ENCODE peak calls at places on chromosomes 13 and 19, in six cellular contexts. Q, L, B, I, K and U are unnamed samples.

GRCh38 chr19:50649433-50650391 is at the start of gene C19orf81:
- DNase-seq in Q (no peak), L (peak), B (no peak), I (no peak), K (no peak), U (no peak)

GRCh38 chr13:52808842-52809219 is 39.6 kb downstream of the PCDH8 start:
- DNase-seq in Q (no peak), L (no peak), B (no peak), I (no peak), K (no peak), U (no peak)

GRCh38 chr19:38152461-38153379 is 71.3 kb downstream of the DPF1 start:
- DNase-seq in Q (no peak), L (no peak), B (no peak), I (no peak), K (no peak), U (no peak)

GRCh38 chr13:51955281-51955771 is 55.9 kb downstream of the ATP7B start:
- DNase-seq in Q (no peak), L (no peak), B (no peak), I (no peak), K (no peak), U (no peak)

GRCh38 chr19:35843676-35844481 is 8.4 kb downstream of the NPHS1 start:
- DNase-seq in Q (no peak), L (peak), B (no peak), I (peak), K (no peak), U (no peak)

GRCh38 chr19:21604351-21604926 is 99.0 kb downstream of the ZNF429 start:
- DNase-seq in Q (no peak), L (no peak), B (peak), I (no peak), K (no peak), U (no peak)

GRCh38 chr19:15317392-15318011 is 14.8 kb downstream of the BRD4 start:
- DNase-seq in Q (no peak), L (no peak), B (no peak), I (no peak), K (no peak), U (no peak)

GRCh38 chr13:40664100-40665060 is 2.1 kb downstream of the FOXO1 start:
- DNase-seq in Q (peak), L (peak), B (peak), I (peak), K (peak), U (peak)

GRCh38 chr13:24217601-24218281 is 57.2 kb downstream of the SPATA13 start:
- DNase-seq in Q (no peak), L (no peak), B (peak), I (peak), K (no peak), U (no peak)

GRCh38 chr13:101752432-101752831 is 300.0 kb downstream of the ITGBL1 start:
- DNase-seq in Q (no peak), L (no peak), B (no peak), I (no peak), K (no peak), U (no peak)

GRCh38 chr19:56842421-56842820 is 1.9 kb upstream of the PEG3 start:
- DNase-seq in Q (no peak), L (no peak), B (no peak), I (no peak), K (no peak), U (no peak)

GRCh38 chr13:65292488-65292901 is 1937.6 kb downstream of the PCDH9 start:
- DNase-seq in Q (no peak), L (no peak), B (no peak), I (peak), K (no peak), U (no peak)

GRCh38 chr19:49497047-49497789 is 984 bp downstream of the RPS11 start:
- DNase-seq in Q (no peak), L (no peak), B (peak), I (peak), K (no peak), U (no peak)

GRCh38 chr19:1826557-1827521 is 14.8 kb upstream of the ATP8B3 start:
- DNase-seq in Q (no peak), L (peak), B (no peak), I (peak), K (no peak), U (no peak)

GRCh38 chr19:15173746-15174404 is 26.9 kb downstream of the NOTCH3 start:
- DNase-seq in Q (no peak), L (no peak), B (no peak), I (no peak), K (no peak), U (no peak)

GRCh38 chr19:2271516-2272103 is 10.4 kb downstream of the PEAK3 start:
- DNase-seq in Q (no peak), L (no peak), B (no peak), I (peak), K (no peak), U (no peak)

GRCh38 chr13:42055500-42056085 is 7.1 kb downstream of the DGKH start:
- DNase-seq in Q (no peak), L (no peak), B (no peak), I (no peak), K (no peak), U (no peak)

GRCh38 chr13:99033814-99034213 is 56.0 kb upstream of the DOCK9 start:
- DNase-seq in Q (no peak), L (no peak), B (no peak), I (peak), K (no peak), U (no peak)

GRCh38 chr19:1040476-1041271 is 767 bp downstream of the ABCA7 start:
- DNase-seq in Q (peak), L (peak), B (peak), I (peak), K (no peak), U (no peak)

GRCh38 chr19:56099638-56100539 is 21.2 kb downstream of the ZNF787 start:
- DNase-seq in Q (no peak), L (no peak), B (no peak), I (no peak), K (no peak), U (no peak)

GRCh38 chr13:50670847-50671542 is 172.5 kb downstream of the DLEU7 start:
- DNase-seq in Q (no peak), L (no peak), B (no peak), I (no peak), K (no peak), U (no peak)

GRCh38 chr13:100063333-100063732 is 25.6 kb upstream of the PCCA start:
- DNase-seq in Q (no peak), L (no peak), B (no peak), I (no peak), K (no peak), U (no peak)

GRCh38 chr19:46116121-46116520 is 8.4 kb downstream of the IGFL3 start:
- DNase-seq in Q (no peak), L (no peak), B (no peak), I (no peak), K (no peak), U (no peak)

GRCh38 chr19:5789886-5790572 is 934 bp downstream of the DUS3L start:
- DNase-seq in Q (no peak), L (no peak), B (no peak), I (no peak), K (no peak), U (no peak)

GRCh38 chr13:112720814-112721197 is 31.0 kb downstream of the ATP11A start:
- DNase-seq in Q (no peak), L (no peak), B (no peak), I (no peak), K (no peak), U (no peak)

GRCh38 chr19:35973487-35973886 is 21.5 kb upstream of the SDHAF1 start:
- DNase-seq in Q (no peak), L (no peak), B (no peak), I (no peak), K (no peak), U (no peak)

GRCh38 chr13:45490068-45490467 is 25.3 kb downstream of the COG3 start:
- DNase-seq in Q (no peak), L (no peak), B (no peak), I (no peak), K (no peak), U (no peak)

GRCh38 chr19:33612928-33613327 is 8.8 kb upstream of the CHST8 start:
- DNase-seq in Q (no peak), L (no peak), B (no peak), I (no peak), K (no peak), U (peak)

GRCh38 chr13:46593403-46593802 is 40.4 kb downstream of the LRCH1 start:
- DNase-seq in Q (no peak), L (no peak), B (no peak), I (no peak), K (no peak), U (no peak)

GRCh38 chr13:75901509-75901908 is 265.4 kb downstream of the LMO7 start:
- DNase-seq in Q (peak), L (no peak), B (no peak), I (no peak), K (no peak), U (no peak)

GRCh38 chr13:110323172-110323851 is 16.2 kb downstream of the COL4A2 start:
- DNase-seq in Q (peak), L (no peak), B (no peak), I (no peak), K (no peak), U (no peak)
- TF ChIP-seq CTCF in Q (peak), L (no peak), B (peak), I (no peak), K (no peak), U (no peak)

DNA sequence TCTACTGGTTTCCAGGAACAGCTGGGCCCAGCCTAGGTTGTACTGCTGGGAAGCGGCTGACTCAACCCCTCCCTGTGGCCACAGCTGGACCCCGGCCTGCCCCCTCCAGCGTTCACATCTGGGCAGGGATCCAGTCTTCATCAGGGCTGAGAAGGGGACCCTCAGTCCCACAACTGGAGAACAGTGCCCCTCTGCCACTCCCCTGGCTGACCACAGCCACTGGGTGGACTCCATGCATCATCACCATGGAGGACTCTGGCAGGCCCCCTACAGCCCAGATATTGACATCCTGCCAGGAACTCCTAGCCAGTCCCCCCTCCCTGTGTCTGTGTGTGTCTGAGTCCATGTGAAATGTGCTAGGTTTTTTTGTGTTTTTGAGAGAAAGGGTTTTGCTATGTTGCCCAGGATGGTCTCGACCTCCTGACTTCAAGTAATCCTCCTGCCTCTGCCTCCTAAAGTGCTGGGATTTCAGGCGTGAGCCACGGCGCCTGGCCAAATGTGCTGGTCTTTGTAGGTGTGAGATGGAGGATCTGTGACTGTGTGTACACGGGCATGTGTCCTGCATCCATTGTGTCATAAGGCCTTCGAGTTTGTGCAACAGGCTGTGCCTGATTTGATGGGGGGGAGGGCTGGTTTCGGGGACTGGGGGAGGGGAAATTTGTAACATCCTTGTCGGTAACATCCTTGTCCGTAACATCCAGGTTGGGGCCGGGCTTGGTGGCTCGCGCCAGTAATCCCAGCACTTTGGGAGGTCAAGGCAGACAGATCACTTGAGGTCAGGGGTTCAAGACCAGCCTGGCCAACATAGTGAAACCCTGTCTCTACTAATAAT is 4.0 kb upstream of the HOOK2 start:
- DNase-seq in Q (peak), L (no peak), B (peak), I (peak), K (no peak), U (no peak)
- TF ChIP-seq CTCF in Q (no peak), L (no peak), B (no peak), I (no peak), K (no peak), U (no peak)

DNA sequence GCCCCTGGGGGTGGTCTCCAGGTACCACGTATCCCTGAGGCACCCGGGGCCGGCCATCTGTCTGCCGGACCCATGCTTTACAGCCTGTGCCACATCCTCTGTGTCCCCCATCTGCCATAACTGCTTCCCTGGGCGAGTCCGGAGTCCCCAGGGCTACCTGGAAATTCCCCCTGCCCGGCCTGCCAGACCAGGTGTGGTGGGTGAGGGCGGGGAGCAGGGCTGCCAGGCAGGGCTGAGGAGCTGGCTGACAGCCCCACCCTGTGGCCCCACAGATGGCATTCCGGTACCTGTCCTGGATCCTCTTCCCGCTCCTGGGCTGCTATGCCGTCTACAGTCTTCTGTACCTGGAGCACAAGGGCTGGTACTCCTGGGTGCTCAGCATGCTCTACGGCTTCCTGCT is 10.3 kb upstream of the RELB start:
- DNase-seq in Q (no peak), L (no peak), B (no peak), I (no peak), K (no peak), U (no peak)
- TF ChIP-seq CTCF in Q (no peak), L (no peak), B (no peak), I (no peak), K (no peak), U (no peak)

DNA sequence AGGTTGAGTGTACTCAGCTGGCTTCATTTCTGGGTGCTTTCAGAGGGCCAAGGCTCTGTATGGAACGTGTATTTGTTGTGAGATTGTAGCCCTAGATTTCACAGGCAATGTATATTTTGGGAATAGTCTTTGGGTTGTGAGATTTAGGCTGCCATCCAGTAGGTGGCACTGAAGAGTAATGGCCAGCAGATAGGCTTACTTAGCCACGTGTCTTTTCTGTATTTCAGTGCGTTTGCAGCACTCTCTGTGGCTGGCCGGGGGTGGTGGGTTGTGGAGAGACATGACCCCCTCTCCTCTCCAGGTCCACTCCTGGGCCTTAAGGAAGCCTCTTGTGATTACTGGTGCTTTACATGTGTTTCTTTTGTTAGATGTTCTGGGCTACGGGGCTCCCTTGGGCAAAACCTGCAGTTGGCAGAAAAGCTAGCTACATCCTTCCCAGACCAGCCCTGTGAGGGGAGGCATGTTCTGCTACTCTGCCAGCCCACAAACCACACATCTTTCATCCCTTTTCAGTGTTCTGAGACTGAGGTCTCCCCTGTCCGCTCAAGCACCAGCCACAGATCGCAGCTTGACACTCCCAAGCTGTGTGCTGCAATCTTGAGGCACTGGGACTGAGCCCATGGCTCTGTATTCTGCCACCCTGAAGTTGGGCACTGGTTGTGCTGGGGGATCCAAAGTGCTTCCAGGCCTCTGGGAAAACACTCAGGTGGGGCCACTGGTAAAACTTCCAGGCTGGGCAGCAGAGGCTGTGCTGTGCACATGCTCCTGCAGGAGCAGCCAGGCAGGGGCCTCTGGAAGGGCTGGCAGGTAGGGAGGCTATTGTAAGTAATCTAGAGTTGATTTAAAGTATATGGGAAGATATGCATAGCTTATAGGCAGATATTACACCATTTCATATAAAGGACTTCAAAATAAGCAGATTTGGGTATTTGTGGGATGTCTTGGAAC is 1096.8 kb upstream of the PCDH20 start:
- DNase-seq in Q (no peak), L (peak), B (peak), I (peak), K (no peak), U (no peak)
- TF ChIP-seq CTCF in Q (no peak), L (peak), B (peak), I (peak), K (no peak), U (peak)

GRCh38 chr19:7415857-7416371 is 67.2 kb downstream of the ARHGEF18 start:
- DNase-seq in Q (no peak), L (no peak), B (no peak), I (no peak), K (no peak), U (no peak)
- TF ChIP-seq CTCF in Q (no peak), L (no peak), B (no peak), I (no peak), K (no peak), U (no peak)